ENCODE peak calls at places on chromosomes 6 and 20, in five cellular contexts. One of them, this sample, is unnamed.

GRCh38 chr6:46452312-46452917 is 38.8 kb downstream of the RCAN2 start:
- DNase-seq in mesenchymal stem cell: no peak
- DNase-seq in H9: no peak
- DNase-seq in neuronal stem cell: no peak
- DNase-seq in H1: no peak
- DNase-seq in this sample: no peak

GRCh38 chr6:126033696-126034095 is 47.4 kb downstream of the TRMT11 start:
- DNase-seq in neuronal stem cell: peak
- DNase-seq in H1: no peak
- DNase-seq in mesenchymal stem cell: peak
- DNase-seq in H9: no peak
- DNase-seq in this sample: no peak

GRCh38 chr6:21294144-21294543 is 299.4 kb upstream of the SOX4 start:
- DNase-seq in H9: no peak
- DNase-seq in H1: no peak
- DNase-seq in neuronal stem cell: no peak
- DNase-seq in mesenchymal stem cell: no peak
- DNase-seq in this sample: no peak

GRCh38 chr6:15073883-15074465 is 171.9 kb upstream of the JARID2 start:
- DNase-seq in H9: no peak
- DNase-seq in mesenchymal stem cell: no peak
- DNase-seq in neuronal stem cell: no peak
- DNase-seq in H1: no peak
- DNase-seq in this sample: no peak

GRCh38 chr20:13898012-13898612 is 92.3 kb downstream of the SEL1L2 start:
- DNase-seq in H9: no peak
- DNase-seq in H1: no peak
- DNase-seq in mesenchymal stem cell: no peak
- DNase-seq in neuronal stem cell: no peak
- DNase-seq in this sample: no peak

GRCh38 chr6:119148825-119149525 is 70.5 kb upstream of the FAM184A start:
- DNase-seq in neuronal stem cell: no peak
- DNase-seq in H1: no peak
- DNase-seq in mesenchymal stem cell: peak
- DNase-seq in H9: no peak
- DNase-seq in this sample: peak

GRCh38 chr20:32789896-32790750 is 27.9 kb downstream of the DNMT3B start:
- DNase-seq in mesenchymal stem cell: peak
- DNase-seq in neuronal stem cell: peak
- DNase-seq in H1: no peak
- DNase-seq in H9: peak
- DNase-seq in this sample: peak

GRCh38 chr6:5640614-5641013 is 366.1 kb downstream of the NRN1 start:
- DNase-seq in H1: no peak
- DNase-seq in H9: no peak
- DNase-seq in mesenchymal stem cell: no peak
- DNase-seq in neuronal stem cell: no peak
- DNase-seq in this sample: no peak

GRCh38 chr6:156563710-156564109 is 213.5 kb upstream of the ARID1B start:
- DNase-seq in neuronal stem cell: no peak
- DNase-seq in mesenchymal stem cell: no peak
- DNase-seq in H9: no peak
- DNase-seq in H1: no peak
- DNase-seq in this sample: no peak

GRCh38 chr6:18177566-18177965 is 22.3 kb downstream of the KDM1B start:
- DNase-seq in H1: no peak
- DNase-seq in H9: no peak
- DNase-seq in neuronal stem cell: no peak
- DNase-seq in mesenchymal stem cell: no peak
- DNase-seq in this sample: no peak

GRCh38 chr6:113819169-113819830 is 37.8 kb upstream of the MARCKS start:
- DNase-seq in H9: no peak
- DNase-seq in H1: no peak
- DNase-seq in mesenchymal stem cell: no peak
- DNase-seq in neuronal stem cell: no peak
- DNase-seq in this sample: no peak

GRCh38 chr6:80331522-80331921 is 225.1 kb downstream of the BCKDHB start:
- DNase-seq in H1: no peak
- DNase-seq in neuronal stem cell: no peak
- DNase-seq in mesenchymal stem cell: no peak
- DNase-seq in H9: no peak
- DNase-seq in this sample: no peak

GRCh38 chr20:37669062-37669772 is 24.6 kb upstream of the CTNNBL1 start:
- DNase-seq in mesenchymal stem cell: peak
- DNase-seq in H1: no peak
- DNase-seq in H9: peak
- DNase-seq in neuronal stem cell: no peak
- DNase-seq in this sample: no peak

GRCh38 chr6:106805017-106805335 is 169.6 kb downstream of the CD24 start:
- DNase-seq in mesenchymal stem cell: no peak
- DNase-seq in H1: no peak
- DNase-seq in neuronal stem cell: no peak
- DNase-seq in H9: no peak
- DNase-seq in this sample: peak

GRCh38 chr6:5108068-5108467 is 22.9 kb downstream of the PPP1R3G start:
- DNase-seq in H9: no peak
- DNase-seq in H1: no peak
- DNase-seq in neuronal stem cell: no peak
- DNase-seq in mesenchymal stem cell: no peak
- DNase-seq in this sample: no peak

GRCh38 chr6:167210375-167211295 is 52.9 kb upstream of the GPR31 start:
- DNase-seq in neuronal stem cell: no peak
- DNase-seq in mesenchymal stem cell: no peak
- DNase-seq in H1: no peak
- DNase-seq in H9: no peak
- DNase-seq in this sample: no peak

GRCh38 chr20:38658879-38659612 is 57.4 kb downstream of the ARHGAP40 start:
- DNase-seq in mesenchymal stem cell: peak
- DNase-seq in H1: no peak
- DNase-seq in neuronal stem cell: no peak
- DNase-seq in H9: peak
- DNase-seq in this sample: peak

GRCh38 chr20:59933296-59933848 is at the start of gene SYCP2:
- DNase-seq in H9: peak
- DNase-seq in mesenchymal stem cell: no peak
- DNase-seq in H1: no peak
- DNase-seq in neuronal stem cell: no peak
- DNase-seq in this sample: peak

GRCh38 chr6:71236926-71237425 is 51.6 kb upstream of the OGFRL1 start:
- DNase-seq in neuronal stem cell: no peak
- DNase-seq in H9: no peak
- DNase-seq in H1: no peak
- DNase-seq in mesenchymal stem cell: no peak
- DNase-seq in this sample: no peak

GRCh38 chr20:3794701-3795420 is 1.2 kb upstream of the CDC25B start:
- DNase-seq in mesenchymal stem cell: no peak
- DNase-seq in H1: no peak
- DNase-seq in neuronal stem cell: no peak
- DNase-seq in H9: no peak
- DNase-seq in this sample: no peak

GRCh38 chr20:3797226-3797545 is 1.1 kb downstream of the CDC25B start:
- DNase-seq in H1: no peak
- DNase-seq in neuronal stem cell: no peak
- DNase-seq in H9: no peak
- DNase-seq in mesenchymal stem cell: no peak
- DNase-seq in this sample: no peak

GRCh38 chr20:3796477-3797225 is 541 bp downstream of the CDC25B start:
- DNase-seq in H9: no peak
- DNase-seq in neuronal stem cell: no peak
- DNase-seq in mesenchymal stem cell: no peak
- DNase-seq in H1: no peak
- DNase-seq in this sample: no peak

GRCh38 chr20:3797592-3798404 is 1.7 kb downstream of the CDC25B start:
- DNase-seq in H9: no peak
- DNase-seq in mesenchymal stem cell: peak
- DNase-seq in H1: no peak
- DNase-seq in neuronal stem cell: no peak
- DNase-seq in this sample: no peak

DNA sequence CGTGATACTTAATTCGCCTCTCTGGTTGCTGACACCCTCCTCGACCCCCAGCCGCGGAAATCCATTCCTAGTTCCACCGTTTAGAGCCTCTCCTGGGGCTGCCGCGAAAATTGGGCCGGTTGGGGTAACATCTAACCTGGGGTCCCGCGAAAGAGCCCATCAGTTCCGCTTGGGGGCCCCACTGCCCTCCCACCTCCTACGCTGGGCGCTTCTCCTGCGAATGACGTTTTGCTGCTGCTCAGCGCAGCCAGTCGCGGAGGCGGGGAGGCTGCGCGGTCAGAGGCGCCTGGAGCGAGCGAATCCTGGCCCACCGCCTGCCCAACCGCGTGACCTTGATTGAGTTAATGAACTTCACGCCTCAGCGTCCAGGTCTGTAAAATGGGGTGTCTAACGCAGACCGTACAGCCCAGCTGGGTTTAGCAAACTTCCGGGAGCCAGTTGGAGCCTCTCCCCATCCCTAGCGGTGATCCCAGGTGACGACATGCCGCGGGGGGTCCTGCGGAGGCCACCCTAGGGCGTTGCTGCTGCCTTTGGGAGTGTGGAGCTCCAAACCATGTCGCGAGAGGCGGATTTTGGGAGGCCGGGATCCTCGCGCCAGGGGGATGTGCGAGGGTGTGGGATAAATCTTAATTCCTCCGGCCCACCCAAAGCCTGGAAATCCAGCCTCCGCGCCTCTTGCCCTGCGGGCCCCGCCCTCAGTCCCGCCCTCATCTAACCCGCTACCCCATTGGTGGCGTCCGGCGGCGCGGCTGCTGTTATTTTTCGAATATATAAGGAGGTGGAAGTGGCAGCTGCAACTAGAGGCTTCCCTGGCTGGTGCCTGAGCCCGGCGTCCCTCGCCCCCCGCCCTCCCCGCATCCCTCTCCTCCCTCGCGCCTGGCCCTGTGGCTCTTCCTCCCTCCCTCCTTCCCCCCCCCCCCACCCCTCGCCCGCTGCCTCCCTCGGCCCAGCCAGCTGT is at the start of gene CDC25B:
- DNase-seq in neuronal stem cell: peak
- DNase-seq in H1: peak
- DNase-seq in mesenchymal stem cell: peak
- DNase-seq in H9: peak
- DNase-seq in this sample: peak
- H3K14ac ChIP-seq in neuronal stem cell: peak
- H3K14ac ChIP-seq in H1: no peak
- H3K14ac ChIP-seq in mesenchymal stem cell: peak
- H3K14ac ChIP-seq in H9: no peak
- H3K14ac ChIP-seq in this sample: peak

DNA sequence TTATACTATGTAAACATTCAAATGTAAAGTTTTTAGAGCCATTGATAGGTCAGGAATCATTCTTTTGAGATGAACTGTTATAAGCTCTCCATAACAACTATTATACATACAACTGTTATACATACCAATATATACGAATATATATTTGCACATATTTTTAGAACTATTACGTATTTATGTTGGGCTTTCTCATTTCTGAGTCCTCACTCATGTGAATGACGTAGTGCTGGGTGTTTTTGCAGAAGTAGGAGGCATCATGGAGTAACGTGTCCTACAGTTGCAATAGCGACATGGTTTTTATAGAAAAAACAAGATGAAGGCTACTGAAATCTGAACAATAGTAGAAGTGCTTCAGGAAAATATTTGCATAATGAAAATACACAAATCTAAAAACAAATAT is 36.4 kb upstream of the ADGRF4 start:
- DNase-seq in H1: no peak
- DNase-seq in neuronal stem cell: no peak
- DNase-seq in mesenchymal stem cell: no peak
- DNase-seq in H9: no peak
- DNase-seq in this sample: no peak
- H2BK12ac ChIP-seq in H1: no peak
- H2BK12ac ChIP-seq in neuronal stem cell: no peak
- H2BK12ac ChIP-seq in mesenchymal stem cell: no peak
- H2BK12ac ChIP-seq in H9: no peak
- H2BK12ac ChIP-seq in this sample: no peak

DNA sequence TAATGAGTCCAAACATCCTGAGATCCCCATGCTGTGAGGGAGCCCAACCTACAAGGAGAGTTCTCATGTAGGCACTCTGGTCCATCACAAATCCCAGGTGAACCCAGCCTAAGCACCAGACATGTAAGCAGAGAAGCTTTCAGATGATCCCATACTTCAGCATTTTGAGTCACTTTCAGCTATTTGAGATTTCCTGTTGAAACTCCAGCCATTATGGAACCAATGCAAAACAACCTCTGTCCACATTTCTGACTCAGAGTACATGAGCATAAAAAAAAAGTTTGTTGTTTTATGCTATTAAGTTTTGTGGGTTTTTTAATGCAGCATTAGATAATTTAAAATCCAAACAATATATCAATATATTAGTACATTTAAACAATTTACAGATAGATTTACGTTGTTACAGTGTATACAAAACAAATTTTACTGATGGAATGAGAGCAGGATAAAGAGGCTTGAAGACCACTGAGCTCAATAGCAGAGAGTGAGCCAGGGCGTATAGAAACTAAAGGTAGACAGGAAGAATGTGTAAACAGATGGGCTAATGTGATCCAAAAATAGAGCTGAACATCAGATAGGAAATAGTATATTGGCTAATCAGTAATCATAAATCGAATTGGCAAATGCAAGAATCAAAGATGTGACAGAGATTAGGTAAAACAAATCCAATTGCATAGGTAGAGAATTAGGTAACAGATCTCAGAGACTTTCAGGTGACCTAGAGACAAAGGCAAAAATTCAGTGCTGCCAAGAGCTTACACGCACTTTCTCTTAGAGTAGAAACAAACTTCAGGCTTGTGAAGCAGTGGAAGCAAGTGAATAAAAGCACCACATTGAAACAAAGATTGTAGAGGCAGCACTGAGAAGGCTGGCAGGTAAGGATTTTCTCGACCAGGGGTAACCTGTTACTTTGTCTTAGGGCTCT is 36.2 kb upstream of the PLCB1 start:
- DNase-seq in mesenchymal stem cell: peak
- DNase-seq in neuronal stem cell: no peak
- DNase-seq in H9: no peak
- DNase-seq in H1: no peak
- DNase-seq in this sample: no peak
- H3K14ac ChIP-seq in mesenchymal stem cell: no peak
- H3K14ac ChIP-seq in neuronal stem cell: no peak
- H3K14ac ChIP-seq in H9: no peak
- H3K14ac ChIP-seq in H1: no peak
- H3K14ac ChIP-seq in this sample: no peak

GRCh38 chr20:46282669-46283068 is 25.6 kb downstream of the CDH22 start:
- DNase-seq in neuronal stem cell: peak
- DNase-seq in H1: no peak
- DNase-seq in H9: no peak
- DNase-seq in mesenchymal stem cell: no peak
- DNase-seq in this sample: no peak
- H2BK12ac ChIP-seq in neuronal stem cell: no peak
- H2BK12ac ChIP-seq in H1: no peak
- H2BK12ac ChIP-seq in H9: no peak
- H2BK12ac ChIP-seq in mesenchymal stem cell: no peak
- H2BK12ac ChIP-seq in this sample: no peak

GRCh38 chr6:42226251-42227143 is 8.8 kb upstream of the MRPS10 start:
- DNase-seq in neuronal stem cell: no peak
- DNase-seq in mesenchymal stem cell: peak
- DNase-seq in H1: peak
- DNase-seq in H9: no peak
- DNase-seq in this sample: peak
- H3K14ac ChIP-seq in neuronal stem cell: no peak
- H3K14ac ChIP-seq in mesenchymal stem cell: peak
- H3K14ac ChIP-seq in H1: no peak
- H3K14ac ChIP-seq in H9: no peak
- H3K14ac ChIP-seq in this sample: no peak

GRCh38 chr20:51496964-51497363 is 45.6 kb downstream of the NFATC2 start:
- DNase-seq in mesenchymal stem cell: no peak
- DNase-seq in H9: no peak
- DNase-seq in H1: no peak
- DNase-seq in neuronal stem cell: no peak
- DNase-seq in this sample: no peak
- H2BK12ac ChIP-seq in mesenchymal stem cell: no peak
- H2BK12ac ChIP-seq in H9: no peak
- H2BK12ac ChIP-seq in H1: no peak
- H2BK12ac ChIP-seq in neuronal stem cell: no peak
- H2BK12ac ChIP-seq in this sample: no peak